ENCODE peak calls at places on chromosome 10, in seven cellular contexts. B, X, E, Z, S, R and O are unnamed samples.

GRCh38 chr10:34575882-34576281 is 239.2 kb downstream of the PARD3 start:
- DNase-seq in B (no peak), X (no peak), E (no peak), Z (no peak), S (no peak), R (no peak), O (no peak)

GRCh38 chr10:88243847-88244730 is 339.0 kb downstream of the RNLS start:
- DNase-seq in B (peak; percentile 84), X (peak; percentile 28), E (no peak), Z (no peak), S (peak; percentile 74), R (no peak), O (no peak)

GRCh38 chr10:6786579-6787031 is 206.5 kb upstream of the PRKCQ start:
- DNase-seq in B (no peak), X (peak; percentile 62), E (no peak), Z (no peak), S (no peak), R (no peak), O (no peak)

GRCh38 chr10:70513848-70514309 is 35.3 kb downstream of the PALD1 start:
- DNase-seq in B (no peak), X (no peak), E (no peak), Z (no peak), S (no peak), R (no peak), O (no peak)

GRCh38 chr10:49397036-49397999 is 1.4 kb upstream of the DRGX start:
- DNase-seq in B (peak; percentile 61), X (no peak), E (no peak), Z (no peak), S (no peak), R (no peak), O (no peak)

GRCh38 chr10:29917311-29917710 is 142.1 kb downstream of the JCAD start:
- DNase-seq in B (no peak), X (no peak), E (no peak), Z (no peak), S (no peak), R (no peak), O (no peak)

GRCh38 chr10:60648761-60649160 is 129.5 kb upstream of the CDK1 start:
- DNase-seq in B (no peak), X (no peak), E (no peak), Z (no peak), S (no peak), R (no peak), O (no peak)

GRCh38 chr10:24237801-24238390 is 29.0 kb downstream of the KIAA1217 start:
- DNase-seq in B (no peak), X (no peak), E (no peak), Z (no peak), S (peak; percentile 44), R (no peak), O (no peak)

GRCh38 chr10:60426425-60426824 is 36.8 kb upstream of the ANK3 start:
- DNase-seq in B (no peak), X (peak; percentile 81), E (no peak), Z (no peak), S (no peak), R (no peak), O (no peak)

GRCh38 chr10:59808896-59809643 is 55.8 kb upstream of the MRLN start:
- DNase-seq in B (no peak), X (peak; percentile 57), E (peak; percentile 54), Z (peak; percentile 46), S (peak; percentile 90), R (peak; percentile 27), O (peak; percentile 72)

GRCh38 chr10:14261341-14261740 is 69.4 kb downstream of the FRMD4A start:
- DNase-seq in B (no peak), X (no peak), E (no peak), Z (no peak), S (no peak), R (no peak), O (no peak)

GRCh38 chr10:120437541-120437940 is 19.5 kb upstream of the PLPP4 start:
- DNase-seq in B (no peak), X (no peak), E (no peak), Z (no peak), S (no peak), R (no peak), O (no peak)

GRCh38 chr10:35368485-35369048 is 32.3 kb downstream of the CCNY start:
- DNase-seq in B (no peak), X (no peak), E (no peak), Z (no peak), S (no peak), R (no peak), O (no peak)

GRCh38 chr10:69640196-69640980 is 10.3 kb downstream of the FAM241B start:
- DNase-seq in B (no peak), X (no peak), E (no peak), Z (no peak), S (no peak), R (no peak), O (no peak)

GRCh38 chr10:30756896-30757295 is 127.3 kb upstream of the LYZL2 start:
- DNase-seq in B (no peak), X (no peak), E (no peak), Z (no peak), S (no peak), R (no peak), O (no peak)